ENCODE peak calls at places on chromosomes 2 and 18, in six cellular contexts. Q, N, L, W, B and Z are unnamed samples.
A peak's percentile ranks its signal among the peaks of the same experiment; 100 is the strongest.

GRCh38 chr18:47737956-47738355 is 192.5 kb downstream of the SMAD2 start:
- DNase-seq in Q (no peak), N (no peak), L (no peak), W (no peak), B (no peak), Z (no peak)

GRCh38 chr18:55833543-55833942 is 245.6 kb upstream of the TCF4 start:
- DNase-seq in Q (no peak), N (no peak), L (peak; percentile 3), W (peak; percentile 95), B (no peak), Z (peak; percentile 43)

GRCh38 chr18:35581555-35582309 is at the start of gene GALNT1:
- DNase-seq in Q (no peak), N (peak; percentile 54), L (no peak), W (no peak), B (no peak), Z (no peak)

GRCh38 chr2:170255971-170256370 is 78.0 kb downstream of the MYO3B start:
- DNase-seq in Q (no peak), N (no peak), L (no peak), W (peak; percentile 63), B (no peak), Z (no peak)

GRCh38 chr2:64831134-64831976 is 157.8 kb upstream of the SLC1A4 start:
- DNase-seq in Q (peak; percentile 98), N (peak; percentile 89), L (peak; percentile 97), W (peak; percentile 95), B (peak; percentile 72), Z (peak; percentile 88)

GRCh38 chr2:195601361-195601760 is 55.7 kb upstream of the SLC39A10 start:
- DNase-seq in Q (no peak), N (no peak), L (no peak), W (no peak), B (no peak), Z (no peak)

GRCh38 chr2:43129676-43130547 is 96.5 kb downstream of the ZFP36L2 start:
- DNase-seq in Q (no peak), N (peak; percentile 84), L (no peak), W (no peak), B (peak; percentile 26), Z (no peak)

GRCh38 chr18:67239826-67240225 is 276.7 kb downstream of the DSEL start:
- DNase-seq in Q (no peak), N (no peak), L (no peak), W (no peak), B (no peak), Z (no peak)